ENCODE peak calls at places on chromosomes 6 and 20, in six cellular contexts. P is foreskin keratinocyte, C is spleen, O is AG04450, X is GM13976, H is NCI-H2171. U is an unnamed sample.

GRCh38 chr6:27295301-27296079 is 16.6 kb downstream of the POM121L2 start:
- DNase-seq in P (peak; percentile 78), C (no peak), O (peak; percentile 21), H (no peak), X (no peak), U (no peak)

GRCh38 chr6:122770835-122771601 is 8.5 kb upstream of the FABP7 start:
- DNase-seq in O (no peak), H (peak; percentile 24), C (no peak), X (no peak), P (peak; percentile 32), U (no peak)

GRCh38 chr6:45415315-45415714 is 37.6 kb upstream of the SUPT3H start:
- DNase-seq in X (no peak), O (no peak), H (no peak), P (no peak), C (no peak), U (no peak)

GRCh38 chr6:44976677-44977405 is 351.3 kb upstream of the RUNX2 start:
- DNase-seq in X (no peak), O (no peak), P (peak; percentile 6), C (no peak), H (no peak), U (no peak)

GRCh38 chr6:36717871-36718540 is 20.4 kb downstream of the RAB44 start:
- DNase-seq in P (no peak), C (peak; percentile 66), O (no peak), X (no peak), H (no peak), U (no peak)

GRCh38 chr6:47130086-47130485 is 88.0 kb upstream of the ADGRF1 start:
- DNase-seq in P (no peak), C (no peak), H (no peak), O (no peak), X (no peak), U (no peak)

GRCh38 chr20:44247131-44247571 is at the start of gene GDAP1L1:
- DNase-seq in H (peak; percentile 42), X (no peak), O (no peak), P (no peak), C (no peak), U (no peak)

GRCh38 chr20:47701612-47702011 is 83.7 kb downstream of the SULF2 start:
- DNase-seq in C (no peak), H (no peak), P (no peak), X (no peak), O (no peak), U (no peak)

GRCh38 chr6:41306187-41306854 is 19.8 kb upstream of the TREM1 start:
- DNase-seq in P (no peak), X (peak; percentile 41), H (peak; percentile 64), O (no peak), C (no peak), U (peak; percentile 42)

GRCh38 chr6:94350833-94351232 is 931.5 kb upstream of the EPHA7 start:
- DNase-seq in X (no peak), P (no peak), C (no peak), H (no peak), O (no peak), U (no peak)

GRCh38 chr20:17610566-17611289 is 40.9 kb downstream of the DSTN start:
- DNase-seq in O (no peak), P (no peak), H (no peak), C (peak; percentile 84), X (peak; percentile 15), U (no peak)

GRCh38 chr20:37179671-37180524 is 550 bp upstream of the MROH8 start:
- DNase-seq in P (peak; percentile 67), O (no peak), X (no peak), H (no peak), C (no peak), U (no peak)

GRCh38 chr6:169738204-169738971 is 13.0 kb downstream of the DYNLT2 start:
- DNase-seq in C (no peak), X (no peak), H (peak; percentile 51), O (no peak), P (no peak), U (no peak)

GRCh38 chr6:43926644-43927524 is 156.9 kb downstream of the VEGFA start:
- DNase-seq in H (no peak), O (peak; percentile 69), X (no peak), C (peak; percentile 43), P (peak; percentile 84), U (no peak)

GRCh38 chr20:63955281-63955845 is 853 bp downstream of the UCKL1 start:
- DNase-seq in P (no peak), C (no peak), X (peak; percentile 77), O (no peak), H (no peak), U (no peak)

GRCh38 chr20:47691632-47692031 is 93.6 kb downstream of the SULF2 start:
- DNase-seq in O (no peak), C (no peak), H (peak; percentile 61), P (peak; percentile 19), X (no peak), U (no peak)

GRCh38 chr20:37755665-37756064 is 61.8 kb downstream of the CTNNBL1 start:
- DNase-seq in H (no peak), P (no peak), C (no peak), X (no peak), O (no peak), U (no peak)

GRCh38 chr6:123551939-123552707 is 84.6 kb downstream of the TRDN start:
- DNase-seq in P (no peak), H (no peak), C (no peak), O (no peak), X (no peak), U (peak; percentile 66)

GRCh38 chr6:141685416-141685815 is 447.3 kb upstream of the GJE1 start:
- DNase-seq in C (no peak), O (no peak), X (no peak), H (no peak), P (no peak), U (no peak)

GRCh38 chr20:4045741-4046140 is 30.4 kb upstream of the RNF24 start:
- DNase-seq in X (no peak), C (no peak), O (no peak), H (no peak), P (peak; percentile 72), U (no peak)

GRCh38 chr20:32427996-32428395 is 69.9 kb downstream of the ASXL1 start:
- DNase-seq in P (no peak), C (no peak), X (peak; percentile 5), O (no peak), H (no peak), U (no peak)